ENCODE peak calls at places on chromosomes 2 and 18, in five cellular contexts. One of them, this sample, is unnamed. For H3K4me1 and H3K27me3, the result is how much of the 10 kb centered on the place peaks cover.

GRCh38 chr2:113799375-113799774 is 42.9 kb upstream of the SLC35F5 start:
- ATAC-seq in HCT116: no peak
- ATAC-seq in HepG2: no peak
- ATAC-seq in Panc1: no peak
- ATAC-seq in GM23338: no peak
- ATAC-seq in this sample: no peak

GRCh38 chr2:85732467-85733120 is 21.2 kb upstream of the ATOH8 start:
- ATAC-seq in HCT116: no peak
- ATAC-seq in HepG2: no peak
- ATAC-seq in Panc1: no peak
- ATAC-seq in GM23338: no peak
- ATAC-seq in this sample: no peak

GRCh38 chr2:18961991-18962421 is 372.6 kb upstream of the NT5C1B start:
- ATAC-seq in HCT116: no peak
- ATAC-seq in HepG2: no peak
- ATAC-seq in Panc1: no peak
- ATAC-seq in GM23338: no peak
- ATAC-seq in this sample: peak

GRCh38 chr2:216082388-216082733 is 642 bp downstream of the TMEM169 start:
- ATAC-seq in HCT116: no peak
- ATAC-seq in HepG2: peak
- ATAC-seq in Panc1: peak
- ATAC-seq in GM23338: no peak
- ATAC-seq in this sample: no peak

GRCh38 chr2:9573840-9574239 is 18.2 kb upstream of the ADAM17 start:
- ATAC-seq in HCT116: peak
- ATAC-seq in HepG2: peak
- ATAC-seq in Panc1: peak
- ATAC-seq in GM23338: peak
- ATAC-seq in this sample: no peak

GRCh38 chr2:150125708-150126107 is 361.8 kb downstream of the RND3 start:
- ATAC-seq in HCT116: no peak
- ATAC-seq in HepG2: no peak
- ATAC-seq in Panc1: no peak
- ATAC-seq in GM23338: no peak
- ATAC-seq in this sample: no peak

GRCh38 chr2:128636802-128637147 is 318.1 kb upstream of the HS6ST1 start:
- ATAC-seq in HCT116: no peak
- ATAC-seq in HepG2: peak
- ATAC-seq in Panc1: no peak
- ATAC-seq in GM23338: no peak
- ATAC-seq in this sample: no peak

GRCh38 chr2:159202568-159203071 is 83.9 kb downstream of the WDSUB1 start:
- ATAC-seq in HCT116: no peak
- ATAC-seq in HepG2: peak
- ATAC-seq in Panc1: no peak
- ATAC-seq in GM23338: no peak
- ATAC-seq in this sample: peak

GRCh38 chr2:128867936-128868636 is 549.4 kb upstream of the HS6ST1 start:
- ATAC-seq in HCT116: no peak
- ATAC-seq in HepG2: no peak
- ATAC-seq in Panc1: no peak
- ATAC-seq in GM23338: no peak
- ATAC-seq in this sample: no peak

GRCh38 chr18:32420084-32420483 is 50.6 kb downstream of the GAREM1 start:
- ATAC-seq in HCT116: no peak
- ATAC-seq in HepG2: no peak
- ATAC-seq in Panc1: no peak
- ATAC-seq in GM23338: no peak
- ATAC-seq in this sample: no peak

GRCh38 chr2:196441527-196441926 is 198.0 kb upstream of the CCDC150 start:
- ATAC-seq in HCT116: no peak
- ATAC-seq in HepG2: no peak
- ATAC-seq in Panc1: no peak
- ATAC-seq in GM23338: no peak
- ATAC-seq in this sample: no peak

GRCh38 chr18:13641551-13642439 is 84.6 kb downstream of the FAM210A start:
- ATAC-seq in HCT116: no peak
- ATAC-seq in HepG2: no peak
- ATAC-seq in Panc1: no peak
- ATAC-seq in GM23338: peak
- ATAC-seq in this sample: peak

GRCh38 chr2:234565201-234565600 is 68.3 kb upstream of the ARL4C start:
- ATAC-seq in HCT116: no peak
- ATAC-seq in HepG2: peak
- ATAC-seq in Panc1: no peak
- ATAC-seq in GM23338: no peak
- ATAC-seq in this sample: no peak

GRCh38 chr2:228840113-228840742 is 430.9 kb downstream of the PID1 start:
- ATAC-seq in HCT116: no peak
- ATAC-seq in HepG2: no peak
- ATAC-seq in Panc1: no peak
- ATAC-seq in GM23338: no peak
- ATAC-seq in this sample: peak

GRCh38 chr2:190759749-190760213 is 110.9 kb downstream of the NAB1 start:
- ATAC-seq in HCT116: peak
- ATAC-seq in HepG2: peak
- ATAC-seq in Panc1: no peak
- ATAC-seq in GM23338: no peak
- ATAC-seq in this sample: no peak

GRCh38 chr2:120710256-120710655 is 25.4 kb upstream of the GLI2 start:
- ATAC-seq in HCT116: no peak
- ATAC-seq in HepG2: no peak
- ATAC-seq in Panc1: no peak
- ATAC-seq in GM23338: peak
- ATAC-seq in this sample: no peak

GRCh38 chr18:78245451-78245850 is 734.2 kb upstream of the SALL3 start:
- ATAC-seq in HCT116: no peak
- ATAC-seq in HepG2: no peak
- ATAC-seq in Panc1: no peak
- ATAC-seq in GM23338: no peak
- ATAC-seq in this sample: no peak

GRCh38 chr18:79949571-79950439 is 1.6 kb downstream of the SLC66A2 start:
- ATAC-seq in HCT116: no peak
- ATAC-seq in HepG2: no peak
- ATAC-seq in Panc1: no peak
- ATAC-seq in GM23338: no peak
- ATAC-seq in this sample: no peak
- H3K4me1 ChIP-seq in HCT116: under half
- H3K4me1 ChIP-seq in HepG2: half or more
- H3K4me1 ChIP-seq in Panc1: under half
- H3K4me1 ChIP-seq in GM23338: under half
- H3K4me1 ChIP-seq in this sample: half or more

DNA sequence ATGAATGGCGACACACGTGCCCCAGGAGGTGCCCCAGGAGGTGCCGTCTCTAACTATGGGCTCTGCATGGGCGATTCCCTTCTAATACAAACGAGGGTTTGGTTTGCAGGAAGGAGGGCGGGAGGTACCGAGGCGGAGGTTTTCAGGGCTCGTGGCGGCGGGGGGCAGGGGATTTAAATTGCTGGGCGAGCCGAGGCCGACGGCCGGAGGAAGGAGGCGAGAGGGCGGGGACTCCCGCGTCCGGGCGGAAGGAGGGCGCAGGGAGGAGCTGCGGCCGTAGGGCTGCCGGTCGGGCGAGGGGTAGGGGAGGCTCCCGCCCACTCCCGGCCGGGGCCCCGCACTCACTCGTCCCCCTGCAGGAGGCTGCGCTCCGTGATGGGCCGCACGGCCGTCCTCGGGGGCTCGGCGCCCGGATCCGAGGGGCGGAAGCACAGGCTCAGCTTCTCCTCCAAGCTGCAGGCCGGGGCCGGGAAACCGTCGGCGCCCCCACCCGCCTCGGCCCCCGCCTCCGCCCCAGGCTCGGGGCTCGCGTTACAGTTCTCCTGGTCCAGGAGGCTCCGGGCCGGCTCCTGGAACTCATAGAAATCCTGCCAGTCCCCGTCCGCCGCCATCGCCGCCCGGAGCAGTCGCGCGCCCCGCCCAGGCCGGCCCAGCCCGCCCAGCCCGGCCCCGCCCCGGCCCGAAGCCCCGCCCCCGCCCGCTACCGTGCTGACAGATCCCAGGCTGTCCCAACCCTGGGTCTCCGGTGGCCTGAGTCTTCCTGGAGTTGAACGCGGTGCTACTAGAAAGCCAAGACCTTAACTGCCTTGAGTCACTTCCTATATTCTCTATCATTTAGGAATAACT is at the start of gene FEZ2:
- ATAC-seq in HCT116: peak
- ATAC-seq in HepG2: peak
- ATAC-seq in Panc1: peak
- ATAC-seq in GM23338: peak
- ATAC-seq in this sample: peak
- TF ChIP-seq POLR2AphosphoS5 in HCT116: peak
- TF ChIP-seq POLR2AphosphoS5 in HepG2: peak
- TF ChIP-seq POLR2AphosphoS5 in Panc1: no peak
- TF ChIP-seq POLR2AphosphoS5 in GM23338: no peak
- TF ChIP-seq POLR2AphosphoS5 in this sample: peak

GRCh38 chr18:48390641-48391040 is 18.5 kb downstream of the ZBTB7C start:
- ATAC-seq in HCT116: no peak
- ATAC-seq in HepG2: no peak
- ATAC-seq in Panc1: no peak
- ATAC-seq in GM23338: peak
- ATAC-seq in this sample: no peak
- H3K27me3 ChIP-seq in HCT116: under half
- H3K27me3 ChIP-seq in HepG2: under half
- H3K27me3 ChIP-seq in Panc1: under half
- H3K27me3 ChIP-seq in GM23338: under half
- H3K27me3 ChIP-seq in this sample: under half

DNA sequence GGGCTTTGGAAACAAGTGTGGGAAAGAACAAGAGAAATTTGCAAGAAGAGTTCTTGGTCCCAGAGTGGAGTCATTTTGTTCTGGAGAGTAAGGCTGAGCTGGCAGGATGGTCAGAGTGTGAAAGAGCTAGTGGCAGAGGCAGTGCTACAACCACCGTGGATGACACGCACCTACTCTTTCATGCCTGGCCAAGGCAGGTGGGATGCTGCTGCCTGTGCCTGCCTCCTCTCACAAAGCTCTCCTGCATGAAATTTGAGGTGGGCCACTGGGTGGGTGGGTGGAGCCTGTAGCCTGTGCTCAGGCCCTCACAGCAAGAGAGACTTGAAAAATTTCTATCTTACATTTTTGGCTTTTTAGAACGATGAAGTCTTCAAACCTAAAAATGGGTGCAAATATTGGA is 9.4 kb upstream of the INO80C start:
- ATAC-seq in HCT116: no peak
- ATAC-seq in HepG2: peak
- ATAC-seq in Panc1: no peak
- ATAC-seq in GM23338: peak
- ATAC-seq in this sample: no peak
- H3K4me1 ChIP-seq in HCT116: under half
- H3K4me1 ChIP-seq in HepG2: half or more
- H3K4me1 ChIP-seq in Panc1: under half
- H3K4me1 ChIP-seq in GM23338: under half
- H3K4me1 ChIP-seq in this sample: under half

GRCh38 chr2:175011505-175011904 is 6.3 kb upstream of the CHN1 start:
- ATAC-seq in HCT116: no peak
- ATAC-seq in HepG2: no peak
- ATAC-seq in Panc1: no peak
- ATAC-seq in GM23338: no peak
- ATAC-seq in this sample: no peak

GRCh38 chr2:175019566-175020327 is 14.6 kb upstream of the CHN1 start:
- ATAC-seq in HCT116: no peak
- ATAC-seq in HepG2: peak
- ATAC-seq in Panc1: no peak
- ATAC-seq in GM23338: no peak
- ATAC-seq in this sample: no peak

GRCh38 chr2:175012516-175012915 is 7.3 kb upstream of the CHN1 start:
- ATAC-seq in HCT116: no peak
- ATAC-seq in HepG2: no peak
- ATAC-seq in Panc1: no peak
- ATAC-seq in GM23338: no peak
- ATAC-seq in this sample: no peak

GRCh38 chr2:175017618-175018414 is 12.6 kb upstream of the CHN1 start:
- ATAC-seq in HCT116: no peak
- ATAC-seq in HepG2: peak
- ATAC-seq in Panc1: no peak
- ATAC-seq in GM23338: no peak
- ATAC-seq in this sample: no peak

GRCh38 chr2:175015340-175015739 is 10.2 kb upstream of the CHN1 start:
- ATAC-seq in HCT116: no peak
- ATAC-seq in HepG2: no peak
- ATAC-seq in Panc1: no peak
- ATAC-seq in GM23338: no peak
- ATAC-seq in this sample: no peak
- TF ChIP-seq POLR2AphosphoS5 in HCT116: no peak
- TF ChIP-seq POLR2AphosphoS5 in HepG2: no peak
- TF ChIP-seq POLR2AphosphoS5 in Panc1: no peak
- TF ChIP-seq POLR2AphosphoS5 in GM23338: no peak
- TF ChIP-seq POLR2AphosphoS5 in this sample: no peak

This sample was measured in gastroesophageal sphincter.